ENCODE peak calls at places on chromosomes 1 and 21, in four cellular contexts. X is sigmoid colon, T is pancreas, M is neural progenitor cell. Z is an unnamed sample.

GRCh38 chr1:167880570-167880969 is 33.4 kb downstream of the ADCY10 start:
- DNase-seq in M (no peak), T (no peak), X (no peak), Z (no peak)

GRCh38 chr1:54995013-54995760 is 3.5 kb upstream of the BSND start:
- DNase-seq in M (no peak), T (peak), X (no peak), Z (no peak)

GRCh38 chr1:52204696-52205095 is 62.8 kb downstream of the ZFYVE9 start:
- DNase-seq in X (no peak), T (no peak), M (no peak), Z (no peak)

GRCh38 chr1:6460349-6461236 is 5.4 kb downstream of the TNFRSF25 start:
- DNase-seq in T (no peak), M (no peak), X (no peak), Z (peak)

GRCh38 chr1:33055210-33055991 is 18.7 kb upstream of the AK2 start:
- DNase-seq in X (peak), M (peak), T (no peak), Z (peak)

GRCh38 chr21:45404726-45405270 is at the start of gene COL18A1:
- DNase-seq in X (peak), T (peak), M (peak), Z (no peak)

GRCh38 chr1:21174230-21174629 is 2.5 kb downstream of the EIF4G3 start:
- DNase-seq in T (no peak), X (no peak), M (no peak), Z (no peak)

GRCh38 chr21:40768056-40768455 is 78.9 kb downstream of the DSCAM start:
- DNase-seq in T (no peak), X (no peak), M (no peak), Z (no peak)

GRCh38 chr1:41093826-41094225 is 72.3 kb upstream of the SLFNL1 start:
- DNase-seq in T (no peak), X (no peak), M (no peak), Z (no peak)

GRCh38 chr1:245997471-245998258 is 509.4 kb downstream of the SMYD3 start:
- DNase-seq in M (no peak), T (no peak), X (no peak), Z (no peak)

GRCh38 chr1:201461193-201461657 is 7.8 kb downstream of the PHLDA3 start:
- DNase-seq in T (no peak), X (peak), M (no peak), Z (no peak)

GRCh38 chr1:212656730-212657129 is 42.9 kb downstream of the BATF3 start:
- DNase-seq in M (no peak), X (no peak), T (no peak), Z (no peak)

GRCh38 chr21:36396971-36397370 is 11.8 kb downstream of the CHAF1B start:
- DNase-seq in T (no peak), X (peak), M (no peak), Z (no peak)

GRCh38 chr1:114259517-114260160 is 106.0 kb upstream of the SYT6 start:
- DNase-seq in M (no peak), X (no peak), T (no peak), Z (no peak)

GRCh38 chr1:28036431-28036830 is 52.0 kb downstream of the EYA3 start:
- DNase-seq in T (no peak), X (no peak), M (no peak), Z (no peak)

GRCh38 chr21:38643404-38644023 is 145.2 kb upstream of the ERG start:
- DNase-seq in M (no peak), X (no peak), T (no peak), Z (no peak)

GRCh38 chr1:42006836-42007235 is 88.1 kb upstream of the HIVEP3 start:
- DNase-seq in M (no peak), T (no peak), X (no peak), Z (no peak)

GRCh38 chr1:232340448-232340847 is 289.5 kb downstream of the SIPA1L2 start:
- DNase-seq in X (no peak), M (no peak), T (no peak), Z (no peak)

GRCh38 chr1:11645670-11646265 is 8.5 kb downstream of the FBXO2 start:
- DNase-seq in T (peak), M (peak), X (peak), Z (peak)

GRCh38 chr1:33383974-33384767 is 46.7 kb downstream of the PHC2 start:
- DNase-seq in M (no peak), T (no peak), X (no peak), Z (no peak)

DNA sequence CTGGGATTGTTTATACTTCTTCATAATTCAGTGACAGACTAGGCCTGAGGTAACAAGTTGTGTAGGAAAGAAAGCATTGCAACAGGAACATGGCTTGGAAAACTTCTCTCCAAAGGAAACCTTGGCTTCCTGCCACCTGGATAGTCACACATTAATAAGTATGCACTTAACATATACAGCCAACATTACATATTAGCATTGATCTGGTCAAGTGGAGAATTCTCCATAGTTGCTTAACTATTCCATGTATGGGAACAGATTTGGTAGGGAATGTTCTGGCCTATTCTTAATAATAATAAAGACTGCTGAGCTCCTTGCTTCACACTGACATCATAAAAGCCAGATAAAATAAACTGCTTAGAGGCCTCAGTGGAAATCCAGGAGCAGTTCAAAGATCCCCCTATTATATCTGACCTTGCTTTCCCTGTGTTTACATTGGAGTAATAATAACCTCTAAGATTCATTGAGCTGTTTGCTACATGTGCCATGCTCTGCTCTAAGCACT is 27.2 kb upstream of the NFIA start:
- DNase-seq in X (peak), M (no peak), T (no peak), Z (peak)
- H3K27ac ChIP-seq in X (peak), M (no peak), T (no peak), Z (peak)

DNA sequence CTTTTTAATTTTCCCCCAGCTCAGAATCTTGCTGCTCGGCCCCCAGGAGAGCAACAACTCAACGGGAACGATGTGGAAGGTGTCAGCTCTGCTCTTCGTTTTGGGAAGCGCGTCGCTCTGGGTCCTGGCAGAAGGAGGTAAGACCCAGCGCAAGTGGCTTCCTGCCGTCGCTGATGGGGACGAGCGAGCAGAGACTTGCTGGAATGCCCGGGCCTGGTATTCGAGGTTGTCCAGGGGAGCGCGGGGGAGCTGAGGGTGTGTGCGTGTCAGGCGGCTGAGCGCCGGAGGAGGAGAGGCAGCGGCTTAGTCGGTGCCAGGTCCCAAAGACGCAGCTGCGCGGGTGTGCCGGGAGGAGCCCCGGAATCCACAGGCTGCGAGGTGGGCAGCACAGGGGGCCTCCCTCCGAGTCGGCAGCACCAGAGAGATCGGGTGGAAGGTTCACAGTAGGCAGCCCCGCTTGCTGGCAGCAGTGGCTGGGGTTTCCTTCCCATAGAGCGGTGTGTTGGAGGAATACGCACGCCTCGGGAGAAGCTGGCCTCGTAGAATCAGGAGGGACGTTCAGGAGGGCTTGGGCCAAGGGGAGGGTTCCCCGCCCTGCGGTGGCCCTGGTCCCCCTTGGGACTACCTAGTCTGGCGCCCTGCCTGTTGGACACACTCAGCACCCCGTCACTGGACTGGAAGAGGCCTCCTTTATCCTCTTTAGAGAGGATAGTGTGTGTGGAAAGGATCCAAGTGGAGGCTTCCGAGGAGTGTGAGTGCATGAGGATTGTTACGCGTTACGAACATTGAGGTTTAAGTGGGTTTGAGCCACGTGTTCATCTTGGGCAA is 546 bp downstream of the PDPN start:
- DNase-seq in X (peak), M (peak), T (peak), Z (no peak)
- H3K4me3 ChIP-seq in X (peak), M (peak), T (no peak), Z (peak)

GRCh38 chr1:172238969-172239368 is 181.5 kb upstream of the C1orf105 start:
- DNase-seq in X (no peak), T (no peak), M (no peak), Z (no peak)

GRCh38 chr1:172236958-172237357 is 183.5 kb upstream of the C1orf105 start:
- DNase-seq in T (no peak), X (no peak), M (no peak), Z (no peak)

GRCh38 chr1:172241540-172241939 is 178.9 kb upstream of the C1orf105 start:
- DNase-seq in T (no peak), X (no peak), M (no peak), Z (no peak)

GRCh38 chr1:172244865-172245264 is 175.6 kb upstream of the C1orf105 start:
- DNase-seq in X (no peak), T (no peak), M (no peak), Z (no peak)

DNA sequence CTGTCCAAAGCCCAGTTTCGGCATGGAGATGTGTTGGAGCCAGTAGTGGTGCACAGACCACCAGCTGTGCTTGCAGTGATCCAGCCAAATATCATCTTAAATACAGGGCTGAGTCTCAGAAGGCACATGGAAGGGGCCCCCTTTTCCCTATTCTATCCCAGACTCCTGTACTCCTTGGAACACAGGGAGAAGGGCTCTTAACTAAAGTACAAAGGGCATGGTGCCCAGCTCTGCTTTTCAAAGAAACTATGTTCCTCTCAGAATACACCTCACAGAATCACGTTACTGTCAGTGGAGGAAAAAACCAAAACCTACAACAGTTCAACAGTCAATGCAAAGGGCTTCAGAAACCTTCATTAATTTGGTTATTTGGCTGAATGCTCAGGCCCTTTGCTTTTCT is 180.6 kb upstream of the C1orf105 start:
- DNase-seq in M (peak), T (no peak), X (no peak), Z (no peak)
- H3K27ac ChIP-seq in M (no peak), T (no peak), X (peak), Z (no peak)

DNA sequence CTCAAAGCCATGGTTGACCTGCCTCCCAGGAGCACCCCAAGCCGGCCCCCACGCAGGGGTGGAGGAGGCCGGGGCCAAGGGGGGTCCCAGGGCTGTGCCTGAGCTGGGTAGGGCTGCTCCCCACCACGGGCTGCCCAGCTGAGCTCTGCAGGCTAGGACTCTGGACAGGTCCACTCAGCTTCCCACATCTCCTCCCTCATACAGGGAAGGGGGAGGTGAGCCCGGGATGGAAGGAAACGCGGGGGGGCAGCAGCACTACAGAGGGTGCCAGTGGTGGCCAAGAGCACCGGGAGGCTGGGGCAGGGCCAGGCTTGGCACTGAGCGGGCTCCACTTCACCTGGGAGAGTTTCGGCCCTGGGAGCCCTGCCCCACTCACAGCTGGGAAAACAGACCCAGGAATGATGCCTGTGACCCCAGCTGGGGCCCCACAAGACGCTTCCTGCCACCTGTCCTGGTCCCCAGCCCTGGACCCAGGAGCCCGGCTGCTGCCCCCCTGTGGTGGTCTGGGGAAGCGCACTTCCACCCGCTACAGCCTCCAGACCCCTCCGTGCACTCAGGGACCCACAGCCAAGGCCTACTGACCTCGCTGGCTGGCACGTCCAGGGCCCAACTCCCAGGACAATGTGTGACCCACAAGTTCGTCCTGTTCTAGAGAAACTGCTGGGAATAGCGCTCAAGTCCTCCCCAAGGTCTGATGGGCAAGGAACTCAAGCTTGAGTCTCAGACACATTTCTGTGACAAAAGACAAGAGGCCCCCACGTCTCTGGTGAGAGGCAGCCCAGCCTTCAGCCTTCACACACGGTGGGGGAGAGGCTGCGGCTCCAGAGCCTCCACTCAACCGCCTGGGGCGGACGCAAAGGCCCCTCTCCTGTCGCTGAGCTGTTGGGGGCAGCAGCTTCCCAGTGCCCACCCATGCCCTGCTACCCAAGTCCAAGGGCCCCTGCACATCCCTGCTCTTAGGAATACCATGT is 3.0 kb downstream of the AURKAIP1 start:
- DNase-seq in T (peak), M (peak), X (peak), Z (peak)
- H3K4me3 ChIP-seq in T (no peak), M (no peak), X (no peak), Z (no peak)